ENCODE peak calls at places on chromosomes 4 and X, in six cellular contexts. R is neuronal stem cell, A is heart left ventricle, D is coronary artery, T is uterus, S is sigmoid colon. M is an unnamed sample.

GRCh38 chr4:3766207-3766790 is at the start of gene ADRA2C:
- DNase-seq in R (peak; percentile 24), A (peak; percentile 42), D (no peak), T (peak; percentile 52), S (no peak), M (no peak)

GRCh38 chrX:154444001-154444754 is at the start of gene FAM50A:
- DNase-seq in R (no peak), A (peak; percentile 88), D (peak; percentile 84), T (peak; percentile 79), S (peak; percentile 91), M (peak; percentile 67)

GRCh38 chr4:79209822-79210635 is 115.8 kb downstream of the NAA11 start:
- DNase-seq in R (no peak), A (no peak), D (no peak), T (no peak), S (peak; percentile 45), M (no peak)

GRCh38 chrX:153818571-153819397 is 11.6 kb downstream of the PDZD4 start:
- DNase-seq in R (peak; percentile 54), A (peak; percentile 47), D (peak; percentile 70), T (no peak), S (no peak), M (no peak)

GRCh38 chr4:67167849-67168248 is 377.5 kb downstream of the CENPC start:
- DNase-seq in R (no peak), A (no peak), D (no peak), T (no peak), S (no peak), M (no peak)

GRCh38 chrX:120797201-120797938 is 78.3 kb downstream of the CT47B1 start:
- DNase-seq in R (no peak), A (no peak), D (no peak), T (no peak), S (no peak), M (no peak)

GRCh38 chr4:2393353-2394270 is 24.8 kb downstream of the ZFYVE28 start:
- DNase-seq in R (no peak), A (no peak), D (no peak), T (no peak), S (no peak), M (peak; percentile 25)

GRCh38 chr4:7196283-7196651 is 3.9 kb downstream of the SORCS2 start:
- DNase-seq in R (no peak), A (no peak), D (peak; percentile 43), T (peak; percentile 7), S (peak; percentile 32), M (no peak)

GRCh38 chr4:8270418-8270771 is 841 bp downstream of the HTRA3 start:
- DNase-seq in R (no peak), A (no peak), D (no peak), T (no peak), S (no peak), M (no peak)

GRCh38 chr4:177699365-177700213 is 257.4 kb upstream of the AGA start:
- DNase-seq in R (no peak), A (no peak), D (no peak), T (no peak), S (no peak), M (no peak)

GRCh38 chrX:45622042-45622423 is 421.4 kb upstream of the DIPK2B start:
- DNase-seq in R (no peak), A (no peak), D (no peak), T (no peak), S (no peak), M (no peak)

GRCh38 chr4:150140774-150141400 is 62.6 kb downstream of the DCLK2 start:
- DNase-seq in R (no peak), A (no peak), D (no peak), T (no peak), S (no peak), M (no peak)

GRCh38 chr4:169724251-169724650 is 33.5 kb downstream of the HPF1 start:
- DNase-seq in R (no peak), A (no peak), D (no peak), T (no peak), S (no peak), M (no peak)

GRCh38 chr4:41142356-41142755 is 72.0 kb downstream of the APBB2 start:
- DNase-seq in R (no peak), A (no peak), D (no peak), T (peak; percentile 41), S (no peak), M (no peak)

GRCh38 chr4:37675587-37676290 is 10.4 kb downstream of the RELL1 start:
- DNase-seq in R (no peak), A (no peak), D (no peak), T (no peak), S (no peak), M (no peak)

GRCh38 chr4:83320548-83320947 is 14.1 kb downstream of the HPSE start:
- DNase-seq in R (no peak), A (peak; percentile 50), D (no peak), T (no peak), S (peak; percentile 78), M (no peak)

GRCh38 chr4:123651127-123651526 is 254.5 kb downstream of the SPRY1 start:
- DNase-seq in R (no peak), A (no peak), D (no peak), T (no peak), S (no peak), M (peak; percentile 33)

GRCh38 chr4:142567620-142568451 is 278.3 kb downstream of the INPP4B start:
- DNase-seq in R (peak; percentile 11), A (no peak), D (no peak), T (no peak), S (no peak), M (no peak)

GRCh38 chr4:68360570-68360969 is 10.7 kb upstream of the YTHDC1 start:
- DNase-seq in R (no peak), A (no peak), D (no peak), T (no peak), S (no peak), M (no peak)

GRCh38 chr4:37665347-37666009 is 20.7 kb downstream of the RELL1 start:
- DNase-seq in R (no peak), A (peak; percentile 39), D (no peak), T (no peak), S (no peak), M (no peak)

GRCh38 chrX:115400960-115401359 is 111.4 kb downstream of the LUZP4 start:
- DNase-seq in R (peak; percentile 2), A (no peak), D (no peak), T (no peak), S (no peak), M (no peak)

GRCh38 chr4:63589796-63590195 is 819.5 kb downstream of the TECRL start:
- DNase-seq in R (no peak), A (no peak), D (no peak), T (no peak), S (no peak), M (no peak)

GRCh38 chrX:39855748-39856129 is 242.0 kb downstream of the BCOR start:
- DNase-seq in R (no peak), A (no peak), D (no peak), T (no peak), S (no peak), M (no peak)

GRCh38 chr4:107153956-107154355 is 117.8 kb upstream of the DKK2 start:
- DNase-seq in R (no peak), A (no peak), D (no peak), T (no peak), S (no peak), M (no peak)

GRCh38 chr4:1960170-1960825 is 48.5 kb downstream of the NELFA start:
- DNase-seq in R (no peak), A (no peak), D (no peak), T (no peak), S (no peak), M (no peak)

GRCh38 chr4:128286474-128287158 is 997 bp downstream of the PGRMC2 start:
- DNase-seq in R (peak; percentile 15), A (no peak), D (no peak), T (no peak), S (no peak), M (peak; percentile 25)

GRCh38 chr4:56981795-56982201 is 3.1 kb downstream of the POLR2B start:
- DNase-seq in R (no peak), A (no peak), D (no peak), T (no peak), S (no peak), M (no peak)

GRCh38 chr4:173516621-173517612 is 13.1 kb downstream of the HAND2 start:
- DNase-seq in R (no peak), A (no peak), D (no peak), T (no peak), S (peak; percentile 83), M (no peak)
- H3K4me3 ChIP-seq in R (no peak overlapping the region), A (peak overlapping the region; percentile 55), D (peak overlapping the region; percentile 80), T (peak overlapping the region; percentile 7), S (peak overlapping the region; percentile 55), M (no peak overlapping the region)

DNA sequence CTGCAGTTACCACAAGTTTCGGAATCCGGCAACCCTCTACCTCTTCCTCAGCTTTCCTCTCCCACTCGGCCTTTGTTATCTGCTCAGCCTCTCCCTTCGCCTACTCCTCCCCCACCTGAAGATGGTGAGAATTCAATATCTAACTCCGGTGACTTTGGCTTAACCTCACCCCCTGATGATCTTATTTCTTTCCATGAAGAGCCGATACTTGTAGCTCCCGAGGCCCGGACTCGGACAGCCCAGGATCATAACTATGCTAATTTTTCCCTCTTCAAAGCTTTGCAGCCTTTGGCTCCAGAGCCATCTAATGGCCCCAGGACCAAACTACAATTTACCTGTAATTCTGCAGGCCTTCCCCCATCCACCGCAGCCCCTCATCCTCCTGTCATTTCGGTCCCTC is 32.0 kb upstream of the MGST2 start:
- DNase-seq in R (no peak), A (peak; percentile 32), D (no peak), T (peak; percentile 33), S (no peak), M (peak; percentile 27)
- H3K4me3 ChIP-seq in R (no peak overlapping the region), A (peak overlapping the region; percentile 45), D (peak overlapping the region; percentile 58), T (peak overlapping the region; percentile 10), S (peak overlapping the region; percentile 37), M (no peak overlapping the region)

GRCh38 chrX:9609987-9610386 is 145.1 kb downstream of the TBL1X start:
- DNase-seq in R (no peak), A (no peak), D (no peak), T (no peak), S (no peak), M (no peak)

GRCh38 chrX:9606971-9607370 is 142.1 kb downstream of the TBL1X start:
- DNase-seq in R (no peak), A (no peak), D (no peak), T (no peak), S (no peak), M (no peak)

GRCh38 chrX:9604908-9605306 is 140.0 kb downstream of the TBL1X start:
- DNase-seq in R (no peak), A (no peak), D (no peak), T (no peak), S (no peak), M (no peak)

GRCh38 chrX:9604111-9604907 is 139.5 kb downstream of the TBL1X start:
- DNase-seq in R (no peak), A (peak; percentile 52), D (no peak), T (peak; percentile 80), S (no peak), M (no peak)

DNA sequence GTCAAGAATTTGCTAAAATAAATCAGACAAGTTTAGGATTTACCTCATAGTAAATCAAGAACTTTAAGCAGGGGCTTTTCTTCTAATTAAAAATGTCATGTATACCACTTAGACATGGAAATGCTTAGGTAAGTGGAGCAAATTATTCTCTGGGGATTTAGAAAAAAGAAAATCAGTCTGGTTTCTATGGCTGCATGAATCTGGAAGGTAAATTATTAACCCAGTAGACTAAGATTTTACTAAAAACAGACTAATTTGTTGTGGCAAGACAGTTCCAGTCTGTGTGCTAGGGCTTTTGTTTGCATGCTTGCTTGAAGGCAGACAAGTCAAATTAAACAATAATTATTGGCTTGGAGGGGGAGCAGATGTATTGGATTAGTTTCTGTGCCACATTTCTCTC is 140.6 kb downstream of the TBL1X start:
- DNase-seq in R (no peak), A (no peak), D (no peak), T (no peak), S (no peak), M (no peak)
- H3K4me3 ChIP-seq in R (no peak overlapping the region), A (no peak overlapping the region), D (no peak overlapping the region), T (no peak overlapping the region), S (no peak overlapping the region), M (no peak overlapping the region)

GRCh38 chr4:48035952-48036351 is 19.4 kb downstream of the NIPAL1 start:
- DNase-seq in R (no peak), A (no peak), D (no peak), T (no peak), S (no peak), M (no peak)
- H3K4me3 ChIP-seq in R (no peak overlapping the region), A (no peak overlapping the region), D (no peak overlapping the region), T (no peak overlapping the region), S (no peak overlapping the region), M (no peak overlapping the region)